ENCODE peak calls at places on chromosomes 1 and 21, in four cellular contexts. X is astrocyte of the spinal cord, Y is stomach, E is AG10803. T is an unnamed sample.

GRCh38 chr21:29382029-29382654 is 83.4 kb downstream of the BACH1 start:
- DNase-seq in X (peak), Y (no peak), E (peak), T (peak)

GRCh38 chr21:43645414-43645891 is 13.8 kb downstream of the HSF2BP start:
- DNase-seq in X (peak), E (peak), Y (peak), T (no peak)

GRCh38 chr1:7536891-7537591 is 234.1 kb upstream of the VAMP3 start:
- DNase-seq in E (no peak), X (no peak), Y (no peak), T (no peak)

GRCh38 chr21:29359718-29360117 is 61.0 kb downstream of the BACH1 start:
- DNase-seq in E (no peak), X (no peak), Y (no peak), T (no peak)

GRCh38 chr1:1072849-1073742 is 1.0 kb downstream of the RNF223 start:
- DNase-seq in Y (no peak), E (no peak), X (no peak), T (no peak)

GRCh38 chr1:186323865-186324264 is 51.2 kb downstream of the TPR start:
- DNase-seq in E (no peak), X (no peak), Y (no peak), T (no peak)

GRCh38 chr1:177328251-177328650 is 157.5 kb downstream of the BRINP2 start:
- DNase-seq in E (no peak), Y (no peak), X (no peak), T (no peak)

GRCh38 chr1:82894635-82895034 is 1093.9 kb downstream of the ADGRL2 start:
- DNase-seq in E (no peak), Y (no peak), X (no peak), T (no peak)

GRCh38 chr1:6614019-6614952 is 755 bp downstream of the PHF13 start:
- DNase-seq in X (no peak), Y (peak), E (peak), T (no peak)

GRCh38 chr1:9633493-9633892 is 18.0 kb upstream of the PIK3CD start:
- DNase-seq in Y (no peak), X (no peak), E (no peak), T (no peak)

GRCh38 chr1:35577071-35577998 is 4.2 kb downstream of the TFAP2E start:
- DNase-seq in X (no peak), Y (peak), E (no peak), T (no peak)

GRCh38 chr1:168360151-168360550 is 79.5 kb downstream of the TBX19 start:
- DNase-seq in E (peak), X (no peak), Y (no peak), T (no peak)

GRCh38 chr1:2582401-2582800 is 4.2 kb upstream of the PRXL2B start:
- DNase-seq in X (no peak), Y (no peak), E (no peak), T (no peak)

GRCh38 chr1:115036814-115037535 is 7.3 kb downstream of the TSHB start:
- DNase-seq in E (no peak), Y (no peak), X (no peak), T (no peak)

GRCh38 chr1:163069142-163069541 is at the start of gene RGS4:
- DNase-seq in E (peak), Y (peak), X (peak), T (peak)

GRCh38 chr1:85349224-85349623 is 72.8 kb upstream of the BCL10 start:
- DNase-seq in E (no peak), Y (no peak), X (no peak), T (no peak)

GRCh38 chr1:65049941-65050713 is 83.8 kb upstream of the JAK1 start:
- DNase-seq in E (no peak), X (no peak), Y (no peak), T (no peak)

GRCh38 chr1:63915121-63915520 is 141.3 kb downstream of the ROR1 start:
- DNase-seq in E (peak), X (peak), Y (no peak), T (no peak)

GRCh38 chr1:201505505-201505893 is 1.4 kb downstream of the CSRP1 start:
- DNase-seq in E (peak), X (peak), Y (no peak), T (no peak)

GRCh38 chr1:8879348-8880067 is 1.0 kb upstream of the ENO1 start:
- DNase-seq in Y (no peak), X (peak), E (no peak), T (no peak)

GRCh38 chr1:149936992-149937705 is 470 bp upstream of the MTMR11 start:
- DNase-seq in X (peak), E (peak), Y (no peak), T (peak)

GRCh38 chr1:110585426-110585825 is 20.7 kb downstream of the KCNA2 start:
- DNase-seq in X (no peak), Y (peak), E (no peak), T (no peak)

GRCh38 chr21:27817061-27817460 is 850.2 kb upstream of the ADAMTS5 start:
- DNase-seq in Y (no peak), E (peak), X (no peak), T (no peak)

GRCh38 chr1:150576794-150577556 is 2.4 kb downstream of the MCL1 start:
- DNase-seq in Y (no peak), X (peak), E (peak), T (peak)

GRCh38 chr1:235411489-235412486 is 44.6 kb downstream of the TBCE start:
- DNase-seq in Y (peak), E (peak), X (no peak), T (peak)

GRCh38 chr1:63199666-63200065 is 122.7 kb upstream of the FOXD3 start:
- DNase-seq in E (no peak), Y (no peak), X (no peak), T (no peak)

GRCh38 chr1:44566281-44567046 is 107.8 kb downstream of the TMEM53 start:
- DNase-seq in X (no peak), E (no peak), Y (no peak), T (no peak)

GRCh38 chr1:198387587-198387986 is 152.9 kb downstream of the ATP6V1G3 start:
- DNase-seq in E (peak), X (peak), Y (no peak), T (no peak)

GRCh38 chr1:70034403-70034802 is 171.0 kb downstream of the LRRC40 start:
- DNase-seq in Y (no peak), X (peak), E (peak), T (peak)

GRCh38 chr1:208349679-208350330 is 105.6 kb upstream of the PLXNA2 start:
- DNase-seq in Y (no peak), X (no peak), E (no peak), T (no peak)

GRCh38 chr1:154182342-154183044 is 9.4 kb downstream of the TPM3 start:
- DNase-seq in Y (peak), X (peak), E (peak), T (no peak)

GRCh38 chr1:67983867-67984266 is 66.6 kb downstream of the DIRAS3 start:
- DNase-seq in Y (no peak), X (peak), E (no peak), T (no peak)

GRCh38 chr1:32353886-32354570 is 8.3 kb downstream of the FAM229A start:
- DNase-seq in Y (no peak), X (no peak), E (peak), T (no peak)

GRCh38 chr1:221712776-221713431 is 29.0 kb downstream of the DUSP10 start:
- DNase-seq in X (no peak), E (peak), Y (peak), T (no peak)

GRCh38 chr21:39098696-39099111 is 84.5 kb downstream of the PSMG1 start:
- DNase-seq in Y (no peak), E (no peak), X (no peak), T (no peak)

DNA sequence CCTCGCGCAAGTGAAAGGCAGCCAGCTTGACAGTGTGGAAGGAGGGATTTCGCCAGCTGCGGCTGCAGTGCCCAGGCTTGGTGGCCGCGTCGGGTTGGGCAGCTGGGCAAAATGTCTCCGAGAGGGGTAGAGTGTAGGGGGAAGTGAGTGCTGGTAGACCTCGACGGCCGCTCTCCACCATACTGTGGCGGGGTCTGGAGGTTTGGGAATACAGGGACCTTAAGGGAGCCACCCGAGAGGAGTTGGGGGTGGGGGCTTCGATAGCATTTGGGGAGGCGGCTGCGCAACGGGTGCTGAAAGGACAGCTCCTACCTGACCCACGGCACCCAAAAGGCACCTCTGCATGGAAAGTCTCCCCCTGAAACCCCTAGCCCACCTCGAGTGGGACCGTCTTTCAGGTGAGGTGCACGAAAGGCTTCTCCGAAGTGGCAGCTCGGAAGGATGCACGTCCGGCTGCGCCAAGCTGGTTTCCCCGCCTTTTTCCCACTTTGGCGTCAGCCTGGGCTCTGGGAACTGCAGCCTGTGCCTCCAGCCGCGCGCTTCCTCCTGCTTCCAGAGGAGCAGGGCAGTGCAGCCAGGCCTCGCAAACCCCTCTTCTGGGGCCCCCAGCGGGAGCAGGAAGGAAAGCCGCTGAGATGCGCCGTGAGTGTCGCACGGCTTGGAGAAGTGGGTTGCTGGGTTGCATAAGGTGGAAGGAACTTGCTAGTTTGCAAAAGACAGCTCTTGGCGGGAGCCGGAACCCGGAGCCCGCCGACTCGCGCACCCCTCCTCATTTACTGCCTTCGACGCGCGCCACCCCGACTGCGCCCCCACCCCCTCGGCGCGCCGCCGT is 526 bp upstream of the HMGN2 start:
- DNase-seq in E (peak), X (peak), Y (peak), T (no peak)
- TF ChIP-seq CTCF in E (no peak), X (no peak), Y (no peak), T (no peak)

GRCh38 chr1:116502915-116503314 is 67.9 kb downstream of the CD58 start:
- DNase-seq in E (no peak), Y (no peak), X (no peak), T (no peak)

GRCh38 chr1:116501041-116501869 is 69.6 kb downstream of the CD58 start:
- DNase-seq in X (no peak), Y (no peak), E (no peak), T (no peak)

GRCh38 chr1:116504308-116505156 is 66.3 kb downstream of the CD58 start:
- DNase-seq in E (peak), Y (peak), X (peak), T (no peak)

GRCh38 chr1:116501870-116502244 is 69.0 kb downstream of the CD58 start:
- DNase-seq in Y (no peak), X (no peak), E (no peak), T (no peak)

GRCh38 chr1:116503535-116504307 is 67.1 kb downstream of the CD58 start:
- DNase-seq in E (no peak), X (no peak), Y (no peak), T (no peak)
- H3K4me3 ChIP-seq in E (no peak), X (no peak), Y (no peak), T (no peak)

DNA sequence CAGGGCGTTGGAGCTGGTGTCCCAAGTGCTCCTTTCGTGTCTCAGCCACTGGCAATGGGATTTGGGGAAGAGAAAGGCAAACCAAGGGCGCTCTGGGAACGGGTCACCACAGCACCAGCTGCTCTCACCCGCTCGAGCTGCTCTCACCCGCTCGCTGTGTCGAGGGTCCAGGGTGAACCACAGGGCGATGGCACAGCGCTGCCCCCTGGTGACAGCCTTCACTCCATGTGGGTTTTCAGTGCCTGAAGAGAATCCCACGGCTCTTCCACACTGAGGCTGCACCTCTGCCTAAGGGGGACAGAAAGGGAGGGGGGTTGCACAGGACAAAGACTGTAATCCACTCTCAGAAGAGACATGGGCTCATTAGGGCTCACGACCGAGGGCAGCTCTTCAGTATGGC is 7.1 kb upstream of the CLDN19 start:
- DNase-seq in E (no peak), Y (peak), X (no peak), T (no peak)
- TF ChIP-seq CTCF in E (peak), Y (peak), X (peak), T (peak)

DNA sequence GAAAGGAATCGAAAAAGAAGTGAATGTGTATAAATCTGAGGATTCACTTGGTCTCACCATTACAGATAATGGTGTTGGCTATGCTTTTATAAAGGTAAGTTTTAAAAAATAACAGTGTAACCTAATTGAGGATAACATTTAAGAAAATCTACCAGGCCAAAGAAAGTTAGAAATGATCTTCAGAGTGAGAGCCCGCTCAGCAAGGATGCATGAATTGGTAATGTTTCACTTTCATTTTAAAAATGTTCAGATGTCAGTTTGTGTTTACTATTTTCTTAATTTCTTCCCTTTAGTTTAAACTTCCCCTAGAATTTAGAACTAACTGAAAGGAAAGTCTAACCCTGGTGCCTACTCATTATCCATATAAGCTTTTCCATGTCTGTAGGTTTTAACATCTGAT is 35.0 kb downstream of the GIPC2 start:
- DNase-seq in E (no peak), X (no peak), Y (no peak), T (no peak)
- H3K4me3 ChIP-seq in E (no peak), X (no peak), Y (no peak), T (no peak)

DNA sequence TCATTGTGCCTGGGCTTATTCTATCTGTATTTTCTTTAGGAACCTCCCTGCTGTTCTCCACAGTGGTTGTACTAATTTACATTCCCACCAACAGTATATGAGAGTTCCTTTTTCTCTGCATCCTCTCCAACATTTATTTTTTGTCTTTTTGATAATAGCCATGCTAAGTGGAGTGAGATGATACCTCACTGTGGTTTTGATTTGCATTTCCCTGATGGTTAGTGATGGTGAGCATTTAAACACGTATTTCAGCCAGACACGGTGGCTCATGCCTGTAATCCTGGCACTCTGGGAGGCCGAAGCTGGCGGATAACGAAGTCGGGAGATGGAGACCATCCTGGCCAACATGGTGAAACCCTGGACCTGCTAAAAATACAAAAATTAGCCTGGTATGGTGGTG is 57.9 kb downstream of the SLAMF6 start:
- DNase-seq in Y (no peak), X (peak), E (no peak), T (no peak)
- TF ChIP-seq CTCF in Y (no peak), X (no peak), E (no peak), T (no peak)

GRCh38 chr21:41429925-41430491 is 4.0 kb downstream of the MX1 start:
- DNase-seq in Y (no peak), E (no peak), X (no peak), T (no peak)
- H3K4me3 ChIP-seq in Y (no peak), E (no peak), X (no peak), T (no peak)

T was measured in LNCaP clone FGC.